ENCODE peak calls at places on chromosomes 13 and 19, in six cellular contexts. N is mammary epithelial cell, Y is neuronal stem cell, X is mesenchymal stem cell, E is kidney, H is fibroblast of lung. C is an unnamed sample. For H3K4me1, the result is how much of the 10 kb centered on the place peaks cover.

GRCh38 chr19:55585658-55586339 is 5.2 kb upstream of the ZNF579 start:
- DNase-seq in N (no peak), Y (peak), X (peak), E (peak), H (peak), C (peak)

GRCh38 chr13:20475927-20476691 is 49.5 kb downstream of the CRYL1 start:
- DNase-seq in N (peak), Y (no peak), X (no peak), E (no peak), H (no peak), C (no peak)

GRCh38 chr13:24063281-24063851 is 97.2 kb upstream of the SPATA13 start:
- DNase-seq in N (no peak), Y (no peak), X (no peak), E (no peak), H (no peak), C (no peak)

GRCh38 chr19:47049307-47049700 is 880 bp upstream of the TMEM160 start:
- DNase-seq in N (no peak), Y (no peak), X (no peak), E (no peak), H (no peak), C (peak)

GRCh38 chr19:7287716-7288115 is 6.5 kb downstream of the INSR start:
- DNase-seq in N (no peak), Y (no peak), X (peak), E (no peak), H (no peak), C (no peak)

GRCh38 chr19:50556236-50557008 is 11.8 kb downstream of the LRRC4B start:
- DNase-seq in N (peak), Y (peak), X (peak), E (peak), H (peak), C (peak)

GRCh38 chr19:51020988-51021651 is 1.6 kb upstream of the KLK10 start:
- DNase-seq in N (peak), Y (peak), X (peak), E (no peak), H (peak), C (peak)

GRCh38 chr13:20998649-20999415 is 62.6 kb downstream of the LATS2 start:
- DNase-seq in N (no peak), Y (no peak), X (no peak), E (peak), H (no peak), C (no peak)

GRCh38 chr13:51629711-51630575 is 45.7 kb downstream of the WDFY2 start:
- DNase-seq in N (no peak), Y (no peak), X (no peak), E (no peak), H (no peak), C (peak)

GRCh38 chr19:14168993-14169392 is 32.6 kb upstream of the ASF1B start:
- DNase-seq in N (no peak), Y (no peak), X (no peak), E (no peak), H (no peak), C (no peak)

GRCh38 chr13:52454459-52454824 is 836 bp upstream of the CKAP2 start:
- DNase-seq in N (peak), Y (no peak), X (peak), E (no peak), H (peak), C (no peak)

GRCh38 chr19:5947435-5947834 is 30.5 kb downstream of the RANBP3 start:
- DNase-seq in N (no peak), Y (no peak), X (peak), E (peak), H (peak), C (no peak)

GRCh38 chr19:5961969-5962945 is 15.7 kb downstream of the RANBP3 start:
- DNase-seq in N (no peak), Y (no peak), X (peak), E (peak), H (peak), C (no peak)

GRCh38 chr19:42228640-42229039 is 8.5 kb downstream of the ZNF526 start:
- DNase-seq in N (no peak), Y (no peak), X (no peak), E (no peak), H (no peak), C (no peak)

GRCh38 chr19:46924874-46925547 is 64.2 kb downstream of the ARHGAP35 start:
- DNase-seq in N (peak), Y (no peak), X (no peak), E (no peak), H (no peak), C (no peak)

GRCh38 chr13:78298657-78299056 is 304.7 kb downstream of the POU4F1 start:
- DNase-seq in N (peak), Y (no peak), X (peak), E (no peak), H (peak), C (no peak)

GRCh38 chr13:38685974-38686571 is 804 bp upstream of the FREM2 start:
- DNase-seq in N (peak), Y (peak), X (peak), E (no peak), H (peak), C (peak)

GRCh38 chr13:67844544-67844943 is 614.4 kb upstream of the PCDH9 start:
- DNase-seq in N (no peak), Y (no peak), X (no peak), E (no peak), H (no peak), C (peak)

GRCh38 chr13:98507060-98507797 is 69.7 kb downstream of the STK24 start:
- DNase-seq in N (no peak), Y (no peak), X (peak), E (peak), H (peak), C (peak)

GRCh38 chr13:42600943-42601342 is 27.0 kb downstream of the TNFSF11 start:
- DNase-seq in N (no peak), Y (no peak), X (no peak), E (no peak), H (no peak), C (no peak)

GRCh38 chr13:99432637-99433542 is 68.4 kb upstream of the TM9SF2 start:
- DNase-seq in N (peak), Y (peak), X (peak), E (peak), H (peak), C (peak)

GRCh38 chr13:23928985-23929384 is 31.7 kb upstream of the C1QTNF9B start:
- DNase-seq in N (peak), Y (no peak), X (peak), E (no peak), H (peak), C (peak)

GRCh38 chr19:56683119-56683518 is 11.6 kb upstream of the ZNF835 start:
- DNase-seq in N (no peak), Y (no peak), X (no peak), E (no peak), H (no peak), C (no peak)

GRCh38 chr19:51735759-51736449 is 12.1 kb upstream of the HAS1 start:
- DNase-seq in N (no peak), Y (no peak), X (no peak), E (no peak), H (peak), C (no peak)

GRCh38 chr19:33316521-33317284 is 14.4 kb upstream of the CEBPA start:
- DNase-seq in N (no peak), Y (no peak), X (no peak), E (no peak), H (no peak), C (no peak)

GRCh38 chr19:39448271-39448670 is 2.9 kb downstream of the SUPT5H start:
- DNase-seq in N (peak), Y (no peak), X (peak), E (no peak), H (no peak), C (peak)

GRCh38 chr13:39452412-39452811 is 150.6 kb downstream of the LHFPL6 start:
- DNase-seq in N (no peak), Y (no peak), X (peak), E (no peak), H (no peak), C (no peak)

GRCh38 chr19:41701401-41702075 is 6.9 kb upstream of the CEACAM5 start:
- DNase-seq in N (no peak), Y (no peak), X (no peak), E (no peak), H (no peak), C (no peak)

GRCh38 chr19:34366670-34367423 is 1.9 kb downstream of the GPI start:
- DNase-seq in N (peak), Y (no peak), X (peak), E (no peak), H (peak), C (peak)

GRCh38 chr13:75929074-75929473 is 292.9 kb downstream of the LMO7 start:
- DNase-seq in N (no peak), Y (no peak), X (no peak), E (no peak), H (no peak), C (no peak)

GRCh38 chr13:113840541-113841354 is 23.1 kb downstream of the GAS6 start:
- DNase-seq in N (no peak), Y (no peak), X (no peak), E (peak), H (peak), C (no peak)

GRCh38 chr19:6671960-6672359 is 2.0 kb upstream of the TNFSF14 start:
- DNase-seq in N (no peak), Y (no peak), X (no peak), E (no peak), H (no peak), C (no peak)

GRCh38 chr13:27203854-27204253 is 32.2 kb upstream of the USP12 start:
- DNase-seq in N (peak), Y (no peak), X (no peak), E (no peak), H (peak), C (peak)

GRCh38 chr19:46297700-46298476 is 1.0 kb downstream of the HIF3A start:
- DNase-seq in N (no peak), Y (no peak), X (peak), E (peak), H (peak), C (peak)

GRCh38 chr19:42471554-42472249 is 29.0 kb upstream of the CXCL17 start:
- DNase-seq in N (peak), Y (no peak), X (no peak), E (no peak), H (no peak), C (peak)

GRCh38 chr13:82751221-82751620 is 1131.1 kb downstream of the SLITRK1 start:
- DNase-seq in N (no peak), Y (no peak), X (no peak), E (no peak), H (peak), C (no peak)

GRCh38 chr13:97307544-97307881 is 85.4 kb downstream of the MBNL2 start:
- DNase-seq in N (no peak), Y (no peak), X (no peak), E (no peak), H (no peak), C (no peak)

GRCh38 chr13:59247166-59247565 is 916.6 kb downstream of the DIAPH3 start:
- DNase-seq in N (no peak), Y (no peak), X (no peak), E (peak), H (no peak), C (no peak)

GRCh38 chr13:110910013-110910890 is 4.6 kb downstream of the ANKRD10 start:
- DNase-seq in N (no peak), Y (no peak), X (no peak), E (no peak), H (no peak), C (no peak)

GRCh38 chr13:54975676-54976075 is 1947.1 kb downstream of the OLFM4 start:
- DNase-seq in N (no peak), Y (no peak), X (no peak), E (no peak), H (no peak), C (no peak)

DNA sequence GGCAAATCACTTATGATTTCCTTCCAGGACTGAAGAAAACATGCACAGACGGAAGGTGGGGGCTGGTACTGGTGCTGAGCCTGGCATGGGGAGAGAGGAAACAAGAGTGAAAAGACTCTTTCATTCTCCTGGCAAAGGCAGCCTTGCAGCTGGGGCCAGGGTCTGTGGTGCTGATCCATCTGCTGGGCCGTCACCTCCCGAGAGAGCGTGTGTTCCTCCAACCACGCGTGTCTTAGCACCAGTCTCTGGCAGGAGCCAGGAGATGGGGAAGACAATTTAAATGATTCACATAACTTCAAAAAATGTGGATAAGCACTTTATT is 23.9 kb upstream of the SPART start:
- DNase-seq in N (no peak), Y (no peak), X (no peak), E (no peak), H (no peak), C (no peak)
- H3K9ac ChIP-seq in N (no peak), Y (peak), X (no peak), E (no peak), H (no peak), C (no peak)

DNA sequence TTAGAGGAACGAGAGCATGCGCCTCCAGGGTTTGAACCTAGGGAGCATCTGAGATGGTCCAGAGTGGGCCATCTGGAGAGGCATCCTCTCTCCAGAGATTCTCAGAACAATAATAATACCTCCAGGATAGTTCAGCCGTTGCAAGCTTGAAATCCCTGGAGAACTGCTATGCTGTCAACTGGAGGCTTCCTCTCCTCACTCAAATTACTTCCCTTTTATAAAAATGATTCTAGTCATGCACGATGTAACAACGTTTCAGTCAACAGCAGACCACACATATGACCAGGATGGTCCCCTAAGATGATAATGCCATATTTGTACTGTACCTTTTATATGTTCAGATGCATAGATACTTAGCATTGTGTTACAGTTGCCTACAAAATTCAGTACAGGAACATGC is 108.7 kb downstream of the SHISA2 start:
- DNase-seq in N (no peak), Y (no peak), X (no peak), E (no peak), H (no peak), C (no peak)
- H3K4me1 ChIP-seq in N (under half), Y (under half), X (under half), E (under half), H (under half), C (under half)

GRCh38 chr13:109778102-109778542 is 8.3 kb downstream of the IRS2 start:
- DNase-seq in N (peak), Y (no peak), X (peak), E (no peak), H (no peak), C (peak)
- H3K4me3 ChIP-seq in N (peak), Y (no peak), X (no peak), E (peak), H (no peak), C (peak)

GRCh38 chr19:44071824-44072542 is at the start of gene ZNF284:
- DNase-seq in N (peak), Y (peak), X (peak), E (peak), H (peak), C (peak)
- H3K9ac ChIP-seq in N (peak), Y (peak), X (peak), E (peak), H (peak), C (peak)

GRCh38 chr19:1411255-1412191 is 4.1 kb downstream of the DAZAP1 start:
- DNase-seq in N (no peak), Y (no peak), X (no peak), E (peak), H (peak), C (no peak)
- H3K4me1 ChIP-seq in N (half or more), Y (under half), X (half or more), E (under half), H (under half), C (half or more)

GRCh38 chr19:4061683-4062575 is 4.8 kb downstream of the ZBTB7A start:
- DNase-seq in N (peak), Y (no peak), X (no peak), E (peak), H (no peak), C (no peak)
- H3K4me3 ChIP-seq in N (peak), Y (no peak), X (no peak), E (peak), H (no peak), C (peak)

DNA sequence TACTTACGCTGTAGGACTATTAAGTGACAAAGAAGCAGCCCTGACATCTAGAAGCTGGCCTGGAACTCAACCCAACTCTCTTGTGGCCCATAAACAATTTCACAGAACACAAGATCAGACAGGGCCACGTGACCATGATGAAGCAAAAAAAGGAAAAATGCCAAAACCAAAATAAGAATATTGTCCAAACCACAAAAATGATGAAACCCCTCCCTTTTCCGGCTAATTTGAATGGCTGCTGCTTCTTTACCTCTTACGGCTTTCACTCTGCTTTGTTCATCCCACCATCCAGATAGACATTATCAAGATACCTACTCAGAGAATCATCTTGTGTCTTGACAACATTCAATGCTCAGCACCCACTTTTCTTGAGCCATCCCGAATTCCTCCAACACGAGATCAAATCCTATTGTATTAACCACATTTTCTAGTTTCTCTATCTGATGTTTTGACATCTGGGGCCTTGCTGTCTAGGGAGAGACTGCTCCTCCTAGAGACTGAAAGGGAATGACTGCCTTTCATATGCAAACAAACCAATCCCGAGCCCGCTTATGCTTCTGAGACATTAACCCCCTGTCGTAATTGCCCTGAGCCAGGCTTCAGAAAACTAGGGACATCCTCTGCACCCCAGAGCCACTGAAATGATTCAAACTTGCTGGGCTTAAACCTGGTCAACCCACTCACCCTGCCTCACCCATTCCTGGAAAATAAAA is 186.3 kb downstream of the TDRD3 start:
- DNase-seq in N (no peak), Y (no peak), X (no peak), E (no peak), H (peak), C (peak)
- H3K9ac ChIP-seq in N (no peak), Y (no peak), X (peak), E (no peak), H (no peak), C (peak)

C was measured in adipocyte.